ENCODE peak calls at places on chromosomes 5 and 9, in seven cellular contexts. N is HFFc6, M is A549, C is BE2C, O is HFF-Myc, R is foreskin fibroblast, G is progenitor cell of endocrine pancreas. X is an unnamed sample.

GRCh38 chr5:159132429-159133040 is 32.8 kb upstream of the EBF1 start:
- DNase-seq in M (no peak), R (no peak), G (no peak), C (no peak), N (no peak), O (no peak), X (no peak)

GRCh38 chr9:93651521-93651950 is 75.2 kb downstream of the PHF2 start:
- DNase-seq in R (no peak), N (no peak), M (no peak), O (no peak), G (no peak), C (peak), X (no peak)

GRCh38 chr5:112005533-112005926 is 248.5 kb upstream of the NREP start:
- DNase-seq in R (peak), G (no peak), M (no peak), C (no peak), N (peak), O (no peak), X (no peak)

GRCh38 chr9:111108946-111109345 is 70.7 kb upstream of the LPAR1 start:
- DNase-seq in N (peak), R (peak), M (no peak), O (peak), G (no peak), C (no peak), X (peak)

GRCh38 chr9:31799953-31800609 is 584.4 kb upstream of the ACO1 start:
- DNase-seq in R (peak), M (peak), C (peak), O (no peak), G (no peak), N (no peak), X (no peak)

GRCh38 chr9:88988796-88989641 is 2.2 kb upstream of the S1PR3 start:
- DNase-seq in R (peak), M (no peak), N (no peak), G (no peak), C (no peak), O (no peak), X (no peak)

GRCh38 chr5:153756540-153756939 is 266.1 kb downstream of the GRIA1 start:
- DNase-seq in M (peak), G (no peak), O (no peak), C (no peak), N (no peak), R (no peak), X (no peak)

GRCh38 chr5:21263361-21263760 is 1275.4 kb upstream of the CDH18 start:
- DNase-seq in R (no peak), G (no peak), O (no peak), N (no peak), C (no peak), M (no peak), X (no peak)

GRCh38 chr9:109351032-109351431 is 30.2 kb upstream of the EPB41L4B start:
- DNase-seq in G (no peak), N (no peak), M (no peak), C (no peak), R (no peak), O (no peak), X (no peak)

GRCh38 chr5:74552101-74552500 is 88.4 kb downstream of the ENC1 start:
- DNase-seq in G (no peak), O (no peak), N (no peak), M (no peak), R (no peak), C (no peak), X (no peak)

GRCh38 chr5:168790037-168790635 is 211.0 kb upstream of the PANK3 start:
- DNase-seq in O (no peak), N (no peak), M (no peak), G (no peak), R (no peak), C (no peak), X (no peak)

GRCh38 chr5:28517691-28518090 is 1479.3 kb upstream of the CDH9 start:
- DNase-seq in O (no peak), G (no peak), C (no peak), R (no peak), N (no peak), M (no peak), X (no peak)

GRCh38 chr9:128105538-128106175 is 21.9 kb downstream of the PTGES2 start:
- DNase-seq in M (no peak), N (no peak), C (no peak), O (no peak), G (no peak), R (no peak), X (no peak)

GRCh38 chr5:64834037-64834436 is 65.3 kb downstream of the CWC27 start:
- DNase-seq in M (no peak), N (no peak), R (no peak), G (no peak), O (no peak), C (no peak), X (no peak)

GRCh38 chr5:117568622-117569021 is 994.0 kb upstream of the SEMA6A start:
- DNase-seq in R (no peak), G (no peak), N (no peak), C (no peak), O (no peak), M (no peak), X (no peak)

GRCh38 chr5:50867140-50867539 is 200.7 kb downstream of the PARP8 start:
- DNase-seq in C (no peak), N (no peak), G (no peak), O (no peak), M (no peak), R (no peak), X (no peak)

GRCh38 chr5:122165574-122166021 is 36.3 kb downstream of the ZNF474 start:
- DNase-seq in G (no peak), O (no peak), M (peak), R (no peak), N (peak), C (no peak), X (no peak)

GRCh38 chr5:132437604-132438275 is 52.8 kb downstream of the IRF1 start:
- DNase-seq in C (no peak), N (peak), R (peak), M (peak), O (no peak), G (no peak), X (peak)

GRCh38 chr5:118698774-118699173 is 289.6 kb downstream of the DTWD2 start:
- DNase-seq in O (no peak), C (no peak), N (no peak), M (no peak), R (no peak), G (no peak), X (no peak)
- TF ChIP-seq CTCF in O (no peak), C (no peak), N (no peak), M (no peak), R (no peak), G (no peak), X (no peak)

GRCh38 chr5:157294692-157295091 is 28.8 kb downstream of the CYFIP2 start:
- DNase-seq in C (no peak), O (no peak), N (no peak), M (no peak), R (no peak), G (no peak), X (no peak)
- TF ChIP-seq CTCF in C (peak), O (no peak), N (no peak), M (peak), R (no peak), G (no peak), X (no peak)

GRCh38 chr5:77015938-77016569 is 14.2 kb upstream of the AGGF1 start:
- DNase-seq in O (peak), G (no peak), N (peak), R (peak), C (no peak), M (peak), X (no peak)
- TF ChIP-seq CTCF in O (peak), G (peak), N (peak), R (peak), C (peak), M (peak), X (peak)

GRCh38 chr9:581673-582497 is 259.6 kb upstream of the DMRT1 start:
- DNase-seq in C (no peak), G (peak), R (no peak), N (no peak), M (peak), O (no peak), X (no peak)
- TF ChIP-seq CTCF in C (peak), G (peak), R (peak), N (peak), M (peak), O (peak), X (no peak)

GRCh38 chr5:4628645-4629385 is 511.3 kb upstream of the ADAMTS16 start:
- DNase-seq in M (no peak), G (no peak), N (no peak), C (no peak), O (no peak), R (no peak), X (no peak)
- TF ChIP-seq CTCF in M (no peak), G (no peak), N (no peak), C (no peak), O (no peak), R (no peak), X (no peak)

GRCh38 chr5:4410151-4410550 is 730.0 kb upstream of the ADAMTS16 start:
- DNase-seq in C (no peak), N (no peak), R (no peak), G (no peak), M (no peak), O (no peak), X (no peak)

GRCh38 chr5:4413996-4414395 is 726.1 kb upstream of the ADAMTS16 start:
- DNase-seq in M (no peak), R (no peak), G (no peak), C (no peak), N (no peak), O (no peak), X (no peak)

GRCh38 chr5:4411664-4412063 is 728.5 kb upstream of the ADAMTS16 start:
- DNase-seq in C (no peak), G (no peak), M (no peak), N (no peak), R (no peak), O (no peak), X (no peak)
- TF ChIP-seq CTCF in C (no peak), G (no peak), M (no peak), N (no peak), R (no peak), O (no peak), X (no peak)

GRCh38 chr9:121057821-121058220 is 7.7 kb upstream of the C5 start:
- DNase-seq in G (no peak), O (no peak), N (no peak), M (no peak), R (no peak), C (no peak), X (no peak)

GRCh38 chr9:121059513-121059912 is 9.4 kb upstream of the C5 start:
- DNase-seq in O (no peak), N (no peak), G (no peak), C (no peak), R (no peak), M (no peak), X (no peak)

GRCh38 chr9:121053544-121053943 is 3.5 kb upstream of the C5 start:
- DNase-seq in M (no peak), G (no peak), R (no peak), C (no peak), N (no peak), O (no peak), X (no peak)

GRCh38 chr9:121059998-121060636 is 10.0 kb upstream of the C5 start:
- DNase-seq in C (peak), N (peak), O (peak), R (peak), M (peak), G (peak), X (no peak)

GRCh38 chr9:121055642-121056143 is 5.6 kb upstream of the C5 start:
- DNase-seq in M (peak), G (no peak), R (no peak), N (no peak), O (no peak), C (peak), X (no peak)
- TF ChIP-seq CTCF in M (peak), G (peak), R (peak), N (peak), O (peak), C (peak), X (peak)